ENCODE peak calls at places on chromosome 10, in eight cellular contexts. B, G, O, D, E, F, N and S are unnamed samples.

GRCh38 chr10:115660391-115660790 is 567.2 kb downstream of the ATRNL1 start:
- DNase-seq in B (no peak), G (no peak), O (no peak), D (no peak), E (no peak), F (no peak), N (no peak), S (no peak)

GRCh38 chr10:6722616-6723004 is 142.5 kb upstream of the PRKCQ start:
- DNase-seq in B (no peak), G (no peak), O (peak), D (no peak), E (no peak), F (no peak), N (no peak), S (no peak)

GRCh38 chr10:86064219-86064618 is 302.4 kb downstream of the GRID1 start:
- DNase-seq in B (no peak), G (no peak), O (no peak), D (no peak), E (no peak), F (no peak), N (no peak), S (no peak)

GRCh38 chr10:72335394-72336258 is 19.1 kb downstream of the DNAJB12 start:
- DNase-seq in B (no peak), G (peak), O (peak), D (peak), E (peak), F (no peak), N (peak), S (peak)

GRCh38 chr10:129972966-129973673 is 9.0 kb upstream of the EBF3 start:
- DNase-seq in B (no peak), G (no peak), O (no peak), D (no peak), E (peak), F (no peak), N (no peak), S (no peak)

GRCh38 chr10:128326851-128327250 is 200.6 kb upstream of the MKI67 start:
- DNase-seq in B (no peak), G (no peak), O (no peak), D (no peak), E (no peak), F (no peak), N (no peak), S (no peak)

GRCh38 chr10:129918836-129919235 is 45.2 kb downstream of the EBF3 start:
- DNase-seq in B (no peak), G (no peak), O (no peak), D (no peak), E (no peak), F (no peak), N (no peak), S (no peak)

GRCh38 chr10:88008866-88009470 is 145.5 kb downstream of the PTEN start:
- DNase-seq in B (no peak), G (no peak), O (no peak), D (no peak), E (no peak), F (no peak), N (no peak), S (no peak)

GRCh38 chr10:14859043-14859442 is 19.6 kb upstream of the SUV39H2 start:
- DNase-seq in B (no peak), G (no peak), O (no peak), D (no peak), E (no peak), F (no peak), N (no peak), S (no peak)

GRCh38 chr10:77837248-77837924 is 89.2 kb downstream of the DLG5 start:
- DNase-seq in B (peak), G (no peak), O (no peak), D (no peak), E (peak), F (peak), N (no peak), S (no peak)

DNA sequence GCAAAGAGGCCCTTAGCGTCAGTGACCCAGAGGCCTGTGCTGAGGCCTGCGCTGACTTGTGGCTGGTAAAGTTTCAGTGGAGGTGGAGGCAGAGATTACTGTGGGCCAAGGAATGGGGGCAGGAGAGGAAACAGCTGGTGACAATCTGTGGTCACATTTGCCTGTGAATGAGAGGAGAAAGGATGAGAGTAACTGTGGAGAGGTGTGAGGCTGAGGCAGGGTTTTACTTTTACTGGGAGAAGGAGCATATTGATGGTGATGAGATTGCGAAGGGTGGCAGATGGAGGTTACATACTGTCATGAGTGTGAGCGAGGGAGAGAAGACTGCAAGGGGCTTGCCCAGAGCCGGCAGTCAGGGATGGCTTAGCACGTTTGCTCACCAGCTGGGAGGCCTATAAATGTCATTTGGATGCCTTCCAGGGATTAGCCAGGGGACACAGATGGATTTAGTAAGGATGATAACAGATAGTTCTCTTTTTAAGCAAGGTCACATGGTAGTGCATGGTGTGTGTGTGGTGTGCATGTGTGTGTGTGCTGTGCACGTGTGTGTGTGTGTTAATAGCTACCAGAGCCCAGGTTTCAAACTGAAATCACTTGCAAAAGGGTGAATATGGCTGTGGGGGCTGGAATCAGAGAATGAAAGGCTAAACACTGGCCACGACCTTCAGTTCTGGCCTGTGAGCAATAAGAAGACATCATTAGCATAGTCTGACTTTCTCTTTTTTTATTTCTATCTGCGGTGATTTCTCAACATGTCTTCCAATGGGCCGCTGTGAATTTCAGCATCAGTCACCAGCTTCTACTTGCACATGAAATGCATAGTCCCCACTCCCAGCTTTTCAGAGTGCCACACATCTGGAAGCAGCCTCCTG is 291.5 kb upstream of the ZNF32 start:
- DNase-seq in B (peak), G (no peak), O (no peak), D (no peak), E (no peak), F (no peak), N (no peak), S (peak)
- TF ChIP-seq CTCF in B (no peak), G (no peak), O (no peak), D (no peak), E (no peak), F (no peak), N (no peak), S (no peak)

DNA sequence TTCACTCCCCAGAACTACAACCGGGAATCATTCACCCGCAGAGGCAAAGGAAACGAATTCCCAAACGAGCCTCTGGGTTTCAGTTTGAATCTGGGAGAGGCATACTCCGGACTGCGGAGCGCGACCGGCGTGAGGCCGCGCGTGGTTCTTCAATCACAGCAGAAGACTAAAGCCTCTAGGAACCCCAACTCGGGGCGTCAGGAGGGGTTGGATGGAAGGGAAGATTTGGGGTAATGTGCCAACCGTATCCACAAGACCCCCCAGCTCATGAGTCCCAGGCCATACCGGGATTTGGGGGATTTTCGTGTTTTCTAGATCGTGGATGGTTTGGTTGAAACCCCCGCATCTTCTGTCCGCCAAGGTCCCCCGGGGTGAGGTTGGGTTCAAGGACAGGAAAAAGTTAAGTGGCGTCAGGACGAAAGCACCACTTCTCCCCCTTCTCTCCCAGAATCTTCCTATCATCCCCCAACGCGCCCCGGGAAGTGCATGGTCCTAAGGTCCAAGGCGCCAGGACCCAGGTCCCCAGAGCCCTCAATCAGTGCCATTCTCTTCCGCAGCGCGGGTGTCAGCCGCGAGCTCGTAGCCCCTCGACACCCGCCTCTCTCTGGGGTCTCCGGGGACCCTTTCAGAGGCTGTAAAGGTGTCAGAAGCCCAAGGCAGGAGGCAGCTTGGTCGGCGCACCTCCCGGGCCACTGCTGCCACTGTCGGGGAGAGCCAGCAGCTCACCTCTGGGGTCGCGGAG is 1.7 kb downstream of the MKX start:
- DNase-seq in B (no peak), G (no peak), O (no peak), D (no peak), E (peak), F (peak), N (peak), S (no peak)
- H3K27ac ChIP-seq in B (no peak), G (no peak), O (no peak), D (no peak), E (no peak), F (no peak), N (no peak), S (no peak)

GRCh38 chr10:122510736-122511135 is 49.4 kb downstream of the HTRA1 start:
- DNase-seq in B (no peak), G (no peak), O (no peak), D (no peak), E (no peak), F (no peak), N (no peak), S (no peak)
- TF ChIP-seq CTCF in B (no peak), G (no peak), O (no peak), D (no peak), E (no peak), F (no peak), N (no peak), S (no peak)

GRCh38 chr10:124146491-124146890 is 53.1 kb upstream of the CHST15 start:
- DNase-seq in B (no peak), G (no peak), O (no peak), D (no peak), E (no peak), F (no peak), N (no peak), S (no peak)

GRCh38 chr10:124142960-124143359 is 49.6 kb upstream of the CHST15 start:
- DNase-seq in B (no peak), G (no peak), O (no peak), D (no peak), E (no peak), F (no peak), N (no peak), S (no peak)

GRCh38 chr10:124143721-124144120 is 50.3 kb upstream of the CHST15 start:
- DNase-seq in B (no peak), G (no peak), O (no peak), D (no peak), E (no peak), F (no peak), N (no peak), S (no peak)

GRCh38 chr10:124145109-124145860 is 51.9 kb upstream of the CHST15 start:
- DNase-seq in B (no peak), G (peak), O (no peak), D (peak), E (peak), F (no peak), N (no peak), S (peak)

GRCh38 chr10:124144536-124144935 is 51.1 kb upstream of the CHST15 start:
- DNase-seq in B (no peak), G (no peak), O (no peak), D (no peak), E (no peak), F (no peak), N (no peak), S (no peak)
- H3K27ac ChIP-seq in B (no peak), G (no peak), O (peak), D (peak), E (no peak), F (no peak), N (no peak), S (no peak)